ENCODE peak calls at places on chromosome 10, in six cellular contexts. M is HCT116, V is H1, G is K562, E is HepG2, J is GM12878. U is an unnamed sample.

GRCh38 chr10:133143546-133143945 is 16.5 kb upstream of the KNDC1 start:
- DNase-seq in M (no peak), V (no peak), G (no peak), E (no peak), J (no peak), U (no peak)

GRCh38 chr10:77501846-77502251 is 135.8 kb downstream of the KCNMA1 start:
- DNase-seq in M (no peak), V (no peak), G (no peak), E (no peak), J (no peak), U (no peak)

GRCh38 chr10:18540195-18540594 is 111.2 kb downstream of the NSUN6 start:
- DNase-seq in M (no peak), V (no peak), G (no peak), E (no peak), J (no peak), U (no peak)

GRCh38 chr10:9877978-9878377 is 1139.7 kb upstream of the CELF2 start:
- DNase-seq in M (no peak), V (no peak), G (peak), E (no peak), J (no peak), U (no peak)

GRCh38 chr10:630581-631073 is 58.8 kb downstream of the DIP2C start:
- DNase-seq in M (no peak), V (no peak), G (no peak), E (no peak), J (no peak), U (no peak)

GRCh38 chr10:31921031-31921430 is 7.6 kb downstream of the ARHGAP12 start:
- DNase-seq in M (no peak), V (no peak), G (no peak), E (no peak), J (peak), U (no peak)

GRCh38 chr10:100319736-100320135 is 10.3 kb downstream of the PKD2L1 start:
- DNase-seq in M (no peak), V (no peak), G (no peak), E (no peak), J (no peak), U (no peak)

GRCh38 chr10:17003151-17003550 is 126.5 kb downstream of the CUBN start:
- DNase-seq in M (no peak), V (no peak), G (peak), E (no peak), J (no peak), U (no peak)

GRCh38 chr10:26621889-26622681 is 75.4 kb upstream of the PDSS1 start:
- DNase-seq in M (no peak), V (peak), G (no peak), E (no peak), J (no peak), U (no peak)

GRCh38 chr10:48473704-48474103 is 131.2 kb downstream of the ARHGAP22 start:
- DNase-seq in M (no peak), V (peak), G (no peak), E (no peak), J (no peak), U (no peak)

GRCh38 chr10:63819753-63820347 is 298.6 kb downstream of the REEP3 start:
- DNase-seq in M (peak), V (peak), G (peak), E (peak), J (no peak), U (peak)

GRCh38 chr10:86073199-86073977 is 293.2 kb downstream of the GRID1 start:
- DNase-seq in M (no peak), V (peak), G (no peak), E (no peak), J (no peak), U (no peak)

GRCh38 chr10:91034042-91034441 is 113.2 kb upstream of the ANKRD1 start:
- DNase-seq in M (no peak), V (no peak), G (no peak), E (no peak), J (no peak), U (no peak)

GRCh38 chr10:112580267-112580666 is 133.3 kb downstream of the VTI1A start:
- DNase-seq in M (no peak), V (no peak), G (no peak), E (no peak), J (no peak), U (no peak)

GRCh38 chr10:96587255-96588059 is 645 bp upstream of the TM9SF3 start:
- DNase-seq in M (peak), V (no peak), G (no peak), E (peak), J (no peak), U (peak)

GRCh38 chr10:120455004-120455403 is 2.0 kb upstream of the PLPP4 start:
- DNase-seq in M (no peak), V (no peak), G (no peak), E (no peak), J (no peak), U (no peak)

GRCh38 chr10:103551619-103552602 is 58.4 kb downstream of the NEURL1 start:
- DNase-seq in M (no peak), V (no peak), G (no peak), E (no peak), J (no peak), U (no peak)

GRCh38 chr10:31604141-31604540 is 285.1 kb downstream of the ZEB1 start:
- DNase-seq in M (no peak), V (no peak), G (no peak), E (no peak), J (no peak), U (no peak)

GRCh38 chr10:69356187-69356586 is 60.5 kb downstream of the TACR2 start:
- DNase-seq in M (no peak), V (no peak), G (no peak), E (no peak), J (no peak), U (no peak)
- TF ChIP-seq ZNF274 in M (no peak), V (no peak), G (no peak), E (no peak), J (no peak), U (no peak)

DNA sequence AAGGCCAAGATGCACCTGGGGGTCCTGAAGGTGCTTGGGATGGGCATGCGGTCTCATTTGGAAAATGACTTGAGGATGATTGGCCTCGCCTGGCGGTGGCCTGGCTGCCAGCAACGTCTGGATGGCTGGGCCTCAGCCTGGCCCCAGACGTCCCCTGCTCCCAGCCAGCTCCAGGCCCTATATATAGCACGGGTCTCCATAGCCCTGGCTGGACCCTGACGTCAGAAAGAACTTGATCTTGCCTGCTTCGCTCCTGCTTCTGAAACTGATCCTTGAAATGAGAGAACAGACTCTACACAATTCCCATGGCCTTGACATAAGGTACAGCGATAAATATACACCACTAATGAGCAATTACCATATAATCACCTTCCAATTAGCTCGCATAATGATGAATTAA is 11.8 kb downstream of the EMX2 start:
- DNase-seq in M (no peak), V (no peak), G (no peak), E (no peak), J (no peak), U (no peak)
- TF ChIP-seq ZNF274 in M (no peak), V (no peak), G (no peak), E (no peak), J (no peak), U (no peak)

DNA sequence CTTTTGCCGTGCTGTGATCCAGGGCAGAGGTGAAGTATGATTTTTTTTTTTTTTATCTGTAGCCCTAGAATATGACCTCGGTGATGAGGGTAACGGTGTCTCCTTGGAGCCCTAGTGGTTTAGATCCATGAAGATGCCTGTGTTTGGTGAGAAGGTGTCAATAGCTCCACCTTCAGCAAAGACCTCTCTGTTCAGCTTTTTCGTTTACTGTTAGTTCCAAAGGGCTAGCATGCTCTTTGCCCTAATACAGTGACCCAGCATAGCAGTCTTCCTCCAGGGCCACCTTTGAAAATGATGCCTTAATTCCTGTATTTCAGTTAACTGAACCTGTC is 748 bp upstream of the MRPS16 start:
- DNase-seq in M (no peak), V (no peak), G (peak), E (peak), J (no peak), U (no peak)
- TF ChIP-seq ZNF274 in M (no peak), V (no peak), G (no peak), E (no peak), J (no peak), U (no peak)

GRCh38 chr10:114869500-114869899 is 47.9 kb downstream of the FHIP2A start:
- DNase-seq in M (no peak), V (no peak), G (no peak), E (no peak), J (no peak), U (no peak)
- TF ChIP-seq ZNF274 in M (no peak), V (no peak), G (no peak), E (no peak), J (no peak), U (no peak)

GRCh38 chr10:84511106-84511505 is 182.7 kb downstream of the CCSER2 start:
- DNase-seq in M (no peak), V (no peak), G (no peak), E (no peak), J (no peak), U (no peak)

GRCh38 chr10:84511709-84512108 is 183.3 kb downstream of the CCSER2 start:
- DNase-seq in M (no peak), V (no peak), G (no peak), E (no peak), J (no peak), U (no peak)

GRCh38 chr10:84510121-84510520 is 181.7 kb downstream of the CCSER2 start:
- DNase-seq in M (no peak), V (no peak), G (no peak), E (no peak), J (no peak), U (no peak)
- TF ChIP-seq ZNF274 in M (no peak), V (no peak), G (no peak), E (no peak), J (no peak), U (no peak)

GRCh38 chr10:127872871-127873600 is 19.7 kb downstream of the CLRN3 start:
- DNase-seq in M (no peak), V (peak), G (no peak), E (peak), J (no peak), U (no peak)

GRCh38 chr10:127873901-127874470 is 18.8 kb downstream of the CLRN3 start:
- DNase-seq in M (no peak), V (no peak), G (no peak), E (no peak), J (no peak), U (no peak)

GRCh38 chr10:127869329-127869728 is 23.4 kb downstream of the CLRN3 start:
- DNase-seq in M (no peak), V (no peak), G (no peak), E (no peak), J (no peak), U (no peak)

GRCh38 chr10:127871631-127872010 is 21.1 kb downstream of the CLRN3 start:
- DNase-seq in M (no peak), V (no peak), G (no peak), E (no peak), J (no peak), U (no peak)

GRCh38 chr10:127872011-127872741 is 20.6 kb downstream of the CLRN3 start:
- DNase-seq in M (no peak), V (peak), G (no peak), E (no peak), J (no peak), U (no peak)
- TF ChIP-seq ZNF274 in M (no peak), V (no peak), G (no peak), E (no peak), J (no peak), U (no peak)

GRCh38 chr10:110163192-110163773 is 44.1 kb upstream of the MXI1 start:
- DNase-seq in M (no peak), V (no peak), G (no peak), E (no peak), J (no peak), U (peak)

GRCh38 chr10:110153396-110153795 is 54.0 kb upstream of the MXI1 start:
- DNase-seq in M (no peak), V (peak), G (no peak), E (no peak), J (no peak), U (no peak)

GRCh38 chr10:110156046-110156445 is 51.4 kb upstream of the MXI1 start:
- DNase-seq in M (no peak), V (peak), G (no peak), E (no peak), J (no peak), U (no peak)

GRCh38 chr10:110162749-110163148 is 44.7 kb upstream of the MXI1 start:
- DNase-seq in M (no peak), V (peak), G (no peak), E (no peak), J (no peak), U (no peak)

GRCh38 chr10:110158051-110159005 is 49.1 kb upstream of the MXI1 start:
- DNase-seq in M (no peak), V (peak), G (no peak), E (no peak), J (no peak), U (no peak)
- TF ChIP-seq ZNF274 in M (no peak), V (no peak), G (no peak), E (no peak), J (no peak), U (no peak)

DNA sequence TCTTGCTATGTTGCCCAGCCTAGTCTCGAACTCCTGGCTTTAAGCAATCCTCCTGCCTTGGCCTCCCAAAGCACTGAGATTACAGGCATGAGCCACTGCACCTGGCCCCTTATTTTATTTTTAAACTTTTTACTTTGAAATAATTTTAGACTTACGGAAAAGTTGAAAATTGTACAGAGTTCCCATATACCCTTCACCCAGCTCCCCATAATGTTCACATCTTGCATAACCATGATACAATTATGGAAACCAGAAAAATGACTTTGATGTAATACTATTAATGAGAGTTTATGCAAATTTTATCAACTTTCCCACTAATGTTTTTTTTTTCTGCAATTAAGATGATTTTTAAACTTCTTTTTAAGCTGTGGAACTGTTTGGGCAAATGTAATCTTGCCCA is 58.3 kb downstream of the CDH23 start:
- DNase-seq in M (no peak), V (no peak), G (no peak), E (no peak), J (no peak), U (no peak)
- TF ChIP-seq ZNF274 in M (no peak), V (no peak), G (no peak), E (no peak), J (no peak), U (no peak)